ENCODE peak calls at places on chromosome 15, in five cellular contexts. One of them, this sample, is unnamed.

GRCh38 chr15:69576948-69577351 is 124.3 kb downstream of the RPLP1 start:
- DNase-seq in heart right ventricle: no peak
- DNase-seq in GM12865: no peak
- DNase-seq in hepatocyte: no peak
- DNase-seq in GM06990: no peak
- DNase-seq in this sample: no peak

GRCh38 chr15:40578892-40579291 is 9.8 kb downstream of the RPUSD2 start:
- DNase-seq in hepatocyte: no peak
- DNase-seq in GM06990: no peak
- DNase-seq in GM12865: no peak
- DNase-seq in heart right ventricle: no peak
- DNase-seq in this sample: no peak

GRCh38 chr15:74827632-74828031 is 1.2 kb downstream of the CPLX3 start:
- DNase-seq in GM06990: no peak
- DNase-seq in GM12865: no peak
- DNase-seq in hepatocyte: no peak
- DNase-seq in heart right ventricle: no peak
- DNase-seq in this sample: no peak

GRCh38 chr15:78001656-78002055 is 75.9 kb downstream of the TBC1D2B start:
- DNase-seq in heart right ventricle: no peak
- DNase-seq in GM12865: no peak
- DNase-seq in GM06990: no peak
- DNase-seq in hepatocyte: no peak
- DNase-seq in this sample: no peak

GRCh38 chr15:99994849-99995248 is 261.6 kb upstream of the LYSMD4 start:
- DNase-seq in GM06990: no peak
- DNase-seq in GM12865: no peak
- DNase-seq in hepatocyte: no peak
- DNase-seq in heart right ventricle: no peak
- DNase-seq in this sample: no peak

GRCh38 chr15:98760112-98760826 is 111.9 kb downstream of the IGF1R start:
- DNase-seq in GM06990: no peak
- DNase-seq in GM12865: no peak
- DNase-seq in hepatocyte: no peak
- DNase-seq in heart right ventricle: peak
- DNase-seq in this sample: no peak

GRCh38 chr15:73965730-73966103 is 26.4 kb downstream of the STOML1 start:
- DNase-seq in GM06990: peak
- DNase-seq in heart right ventricle: no peak
- DNase-seq in GM12865: peak
- DNase-seq in hepatocyte: no peak
- DNase-seq in this sample: peak

GRCh38 chr15:98799461-98799971 is 151.2 kb downstream of the IGF1R start:
- DNase-seq in GM06990: no peak
- DNase-seq in hepatocyte: peak
- DNase-seq in heart right ventricle: no peak
- DNase-seq in GM12865: no peak
- DNase-seq in this sample: no peak

GRCh38 chr15:37095993-37096877 is 4.1 kb downstream of the MEIS2 start:
- DNase-seq in GM12865: no peak
- DNase-seq in hepatocyte: peak
- DNase-seq in GM06990: no peak
- DNase-seq in heart right ventricle: no peak
- DNase-seq in this sample: no peak

GRCh38 chr15:56524915-56525314 is 60.0 kb upstream of the MNS1 start:
- DNase-seq in hepatocyte: no peak
- DNase-seq in GM12865: no peak
- DNase-seq in GM06990: no peak
- DNase-seq in heart right ventricle: no peak
- DNase-seq in this sample: no peak

GRCh38 chr15:101254157-101255065 is 2.6 kb upstream of the CHSY1 start:
- DNase-seq in GM06990: no peak
- DNase-seq in heart right ventricle: no peak
- DNase-seq in GM12865: no peak
- DNase-seq in hepatocyte: no peak
- DNase-seq in this sample: no peak

GRCh38 chr15:101258238-101259144 is 6.6 kb upstream of the CHSY1 start:
- DNase-seq in hepatocyte: peak
- DNase-seq in GM12865: peak
- DNase-seq in GM06990: no peak
- DNase-seq in heart right ventricle: no peak
- DNase-seq in this sample: peak

GRCh38 chr15:101255615-101256350 is 3.9 kb upstream of the CHSY1 start:
- DNase-seq in hepatocyte: peak
- DNase-seq in heart right ventricle: no peak
- DNase-seq in GM06990: no peak
- DNase-seq in GM12865: no peak
- DNase-seq in this sample: no peak

GRCh38 chr15:101255066-101255415 is 3.2 kb upstream of the CHSY1 start:
- DNase-seq in GM06990: no peak
- DNase-seq in heart right ventricle: no peak
- DNase-seq in GM12865: no peak
- DNase-seq in hepatocyte: no peak
- DNase-seq in this sample: no peak

GRCh38 chr15:101256756-101257155 is 4.9 kb upstream of the CHSY1 start:
- DNase-seq in GM06990: no peak
- DNase-seq in GM12865: no peak
- DNase-seq in heart right ventricle: no peak
- DNase-seq in hepatocyte: no peak
- DNase-seq in this sample: no peak
- H3K4me3 ChIP-seq in GM06990: no peak
- H3K4me3 ChIP-seq in GM12865: no peak
- H3K4me3 ChIP-seq in heart right ventricle: no peak
- H3K4me3 ChIP-seq in hepatocyte: no peak
- H3K4me3 ChIP-seq in this sample: no peak

DNA sequence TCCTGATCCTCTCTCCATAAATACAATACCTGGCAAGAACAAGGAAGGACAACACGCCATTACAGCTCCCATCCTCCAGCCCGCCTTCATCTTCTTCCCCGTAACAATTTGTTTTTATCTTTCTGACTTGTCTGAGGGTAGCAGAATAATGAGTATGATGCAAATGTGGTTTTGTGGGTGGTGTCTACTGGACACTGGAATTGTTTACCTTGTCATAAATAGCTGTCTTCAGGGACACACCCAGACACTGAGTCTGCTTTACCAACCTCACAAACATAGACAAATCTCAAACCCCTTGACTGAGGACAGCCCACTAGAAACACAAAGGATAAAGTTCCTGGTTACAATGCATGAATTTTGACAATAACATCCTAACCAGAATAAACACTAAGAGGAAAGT is 13.4 kb downstream of the WDR72 start:
- DNase-seq in hepatocyte: no peak
- DNase-seq in heart right ventricle: no peak
- DNase-seq in GM12865: peak
- DNase-seq in GM06990: no peak
- DNase-seq in this sample: no peak
- TF ChIP-seq CTCF in hepatocyte: no peak
- TF ChIP-seq CTCF in heart right ventricle: no peak
- TF ChIP-seq CTCF in GM12865: no peak
- TF ChIP-seq CTCF in GM06990: no peak
- TF ChIP-seq CTCF in this sample: no peak

GRCh38 chr15:64034519-64034918 is 11.8 kb downstream of the DAPK2 start:
- DNase-seq in hepatocyte: no peak
- DNase-seq in GM12865: no peak
- DNase-seq in heart right ventricle: no peak
- DNase-seq in GM06990: no peak
- DNase-seq in this sample: no peak
- H3K4me3 ChIP-seq in hepatocyte: no peak
- H3K4me3 ChIP-seq in GM12865: no peak
- H3K4me3 ChIP-seq in heart right ventricle: no peak
- H3K4me3 ChIP-seq in GM06990: no peak
- H3K4me3 ChIP-seq in this sample: no peak

DNA sequence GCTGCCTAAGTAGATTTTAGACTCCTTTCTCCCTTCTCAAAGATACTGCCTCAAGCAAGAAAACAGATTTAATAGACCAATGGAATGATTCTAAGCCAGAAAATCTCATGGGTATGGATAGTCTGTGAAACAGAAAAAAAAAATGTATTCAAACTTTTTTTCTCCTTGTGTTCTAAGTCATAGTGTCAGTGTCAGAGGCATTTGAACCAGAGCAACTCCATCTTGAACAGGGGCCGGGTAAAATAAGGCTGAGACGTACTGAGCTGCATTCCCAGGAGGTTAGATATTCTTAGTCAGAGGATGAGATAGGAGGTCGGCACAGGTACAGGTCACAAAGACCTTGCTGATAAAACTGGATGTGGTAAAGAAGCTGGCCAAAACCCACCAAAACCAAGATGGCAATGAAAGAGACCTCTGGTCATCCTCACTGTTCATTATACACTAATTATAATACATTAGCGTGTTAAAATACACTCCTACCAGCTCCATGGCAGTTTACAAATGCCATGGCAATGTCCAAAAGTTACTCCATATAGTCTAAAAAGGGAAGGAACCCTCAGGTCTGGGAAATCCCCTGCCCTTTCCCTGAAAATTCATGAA is 72.7 kb upstream of the GOLGA8B start:
- DNase-seq in heart right ventricle: no peak
- DNase-seq in GM12865: no peak
- DNase-seq in hepatocyte: no peak
- DNase-seq in GM06990: no peak
- DNase-seq in this sample: no peak
- TF ChIP-seq CTCF in heart right ventricle: no peak
- TF ChIP-seq CTCF in GM12865: no peak
- TF ChIP-seq CTCF in hepatocyte: no peak
- TF ChIP-seq CTCF in GM06990: no peak
- TF ChIP-seq CTCF in this sample: no peak

GRCh38 chr15:80773122-80773551 is 6.0 kb upstream of the CEMIP start:
- DNase-seq in GM06990: no peak
- DNase-seq in hepatocyte: no peak
- DNase-seq in heart right ventricle: no peak
- DNase-seq in GM12865: no peak
- DNase-seq in this sample: no peak
- H3K4me3 ChIP-seq in GM06990: no peak
- H3K4me3 ChIP-seq in hepatocyte: no peak
- H3K4me3 ChIP-seq in heart right ventricle: no peak
- H3K4me3 ChIP-seq in GM12865: no peak
- H3K4me3 ChIP-seq in this sample: no peak

GRCh38 chr15:28887344-28888174 is 1.8 kb downstream of the APBA2 start:
- DNase-seq in heart right ventricle: no peak
- DNase-seq in GM12865: no peak
- DNase-seq in GM06990: no peak
- DNase-seq in hepatocyte: no peak
- DNase-seq in this sample: no peak

GRCh38 chr15:28885289-28885629 is 515 bp upstream of the APBA2 start:
- DNase-seq in GM06990: no peak
- DNase-seq in hepatocyte: no peak
- DNase-seq in heart right ventricle: no peak
- DNase-seq in GM12865: no peak
- DNase-seq in this sample: no peak

GRCh38 chr15:28886431-28887343 is 913 bp downstream of the APBA2 start:
- DNase-seq in hepatocyte: no peak
- DNase-seq in heart right ventricle: no peak
- DNase-seq in GM12865: no peak
- DNase-seq in GM06990: no peak
- DNase-seq in this sample: no peak

GRCh38 chr15:28884151-28884940 is 1.4 kb upstream of the APBA2 start:
- DNase-seq in hepatocyte: no peak
- DNase-seq in GM06990: no peak
- DNase-seq in GM12865: no peak
- DNase-seq in heart right ventricle: no peak
- DNase-seq in this sample: no peak

DNA sequence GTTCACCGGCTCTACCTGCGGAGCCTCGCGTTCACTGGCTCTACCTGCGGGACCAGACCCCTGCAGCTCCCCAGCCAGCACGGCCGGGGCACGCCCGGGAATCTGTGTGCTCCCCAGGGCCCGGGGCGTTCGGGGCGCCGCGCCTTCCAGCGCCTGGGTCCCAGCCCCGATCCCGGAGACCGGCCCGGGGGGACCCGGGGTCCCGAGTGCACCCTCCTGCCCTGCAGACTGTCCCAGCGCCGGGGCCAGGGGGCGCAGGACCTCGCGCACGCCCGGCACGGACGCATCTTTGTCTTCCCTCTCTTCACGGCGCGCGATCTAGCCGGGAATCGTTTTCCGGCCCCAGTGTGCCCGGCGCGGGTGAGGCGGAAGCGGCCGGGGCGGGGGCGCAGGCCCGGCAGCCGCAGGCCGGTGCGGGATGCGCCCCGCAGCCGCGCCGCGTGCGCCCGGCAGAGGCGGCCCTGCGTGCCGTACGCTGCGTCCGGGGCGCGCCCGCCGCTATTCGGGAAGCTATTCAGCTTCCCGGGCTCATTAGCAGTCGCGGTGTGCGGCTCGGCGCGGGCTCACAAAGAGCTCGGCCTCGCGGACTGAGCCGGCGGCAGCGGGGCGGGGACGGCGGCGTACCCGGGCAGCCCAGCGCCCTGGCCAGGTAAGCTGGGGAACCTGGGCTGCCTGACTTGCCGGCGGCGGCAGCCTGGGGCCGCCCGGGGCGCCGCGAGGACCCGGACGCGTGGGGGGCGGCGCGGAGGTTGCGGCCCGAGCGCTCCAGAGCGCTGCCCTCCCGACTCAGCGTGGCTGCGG is at the start of gene APBA2:
- DNase-seq in heart right ventricle: no peak
- DNase-seq in GM12865: no peak
- DNase-seq in hepatocyte: peak
- DNase-seq in GM06990: no peak
- DNase-seq in this sample: no peak
- TF ChIP-seq CTCF in heart right ventricle: no peak
- TF ChIP-seq CTCF in GM12865: no peak
- TF ChIP-seq CTCF in hepatocyte: no peak
- TF ChIP-seq CTCF in GM06990: no peak
- TF ChIP-seq CTCF in this sample: no peak

GRCh38 chr15:81021321-81021720 is 20.6 kb downstream of the TLNRD1 start:
- DNase-seq in GM06990: no peak
- DNase-seq in heart right ventricle: no peak
- DNase-seq in GM12865: no peak
- DNase-seq in hepatocyte: no peak
- DNase-seq in this sample: no peak

GRCh38 chr15:81023483-81024264 is 23.0 kb downstream of the TLNRD1 start:
- DNase-seq in heart right ventricle: peak
- DNase-seq in hepatocyte: no peak
- DNase-seq in GM12865: peak
- DNase-seq in GM06990: peak
- DNase-seq in this sample: peak

GRCh38 chr15:81027200-81027599 is 26.5 kb downstream of the TLNRD1 start:
- DNase-seq in GM06990: no peak
- DNase-seq in hepatocyte: no peak
- DNase-seq in GM12865: no peak
- DNase-seq in heart right ventricle: no peak
- DNase-seq in this sample: no peak

GRCh38 chr15:81024891-81025290 is 24.2 kb downstream of the TLNRD1 start:
- DNase-seq in heart right ventricle: no peak
- DNase-seq in hepatocyte: no peak
- DNase-seq in GM06990: no peak
- DNase-seq in GM12865: no peak
- DNase-seq in this sample: no peak

DNA sequence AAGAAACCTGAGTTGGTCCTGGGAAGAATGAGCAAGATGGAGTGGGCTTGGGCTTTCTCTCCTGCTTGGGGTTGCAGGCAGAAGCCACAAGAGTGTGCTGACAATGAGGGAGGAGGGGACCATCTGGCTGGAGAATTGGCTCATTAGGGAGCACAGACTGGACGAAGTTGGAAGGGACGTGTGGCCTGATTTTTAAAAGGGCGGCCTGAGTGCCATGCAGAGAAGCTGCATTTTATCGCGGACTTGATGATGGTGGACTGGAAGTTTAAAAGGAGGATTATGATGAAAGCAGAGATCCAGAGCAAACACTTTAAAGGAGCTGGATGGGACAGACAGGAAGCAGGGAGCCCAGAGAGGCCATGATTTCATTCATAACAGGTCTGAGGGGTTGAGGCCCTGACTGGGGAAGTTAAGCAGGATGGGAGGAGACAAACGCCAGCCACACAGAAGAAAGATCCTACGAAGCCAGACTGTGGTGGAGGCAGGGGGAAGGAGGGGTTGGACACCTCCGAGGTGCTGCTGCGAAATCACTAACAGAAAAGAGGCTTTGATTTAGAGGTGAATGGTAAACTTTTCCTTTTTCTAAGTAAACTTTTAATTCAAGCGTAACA is 23.6 kb downstream of the TLNRD1 start:
- DNase-seq in GM06990: peak
- DNase-seq in GM12865: no peak
- DNase-seq in heart right ventricle: no peak
- DNase-seq in hepatocyte: peak
- DNase-seq in this sample: no peak
- H3K4me3 ChIP-seq in GM06990: no peak
- H3K4me3 ChIP-seq in GM12865: no peak
- H3K4me3 ChIP-seq in heart right ventricle: no peak
- H3K4me3 ChIP-seq in hepatocyte: no peak
- H3K4me3 ChIP-seq in this sample: no peak

This sample was measured in GM12864.